ENCODE peak calls at places on chromosomes 7 and 10, in nine cellular contexts. One of them, this sample, is unnamed.

GRCh38 chr7:158023157-158023556 is 564.5 kb downstream of the PTPRN2 start:
- DNase-seq in DMS79 treated with DMSO at 0.1 percent for 48 hours: no peak
- DNase-seq in Kasumi-1: no peak
- DNase-seq in stimulated activated CD4-positive, alpha-beta T cell treated with anti-CD3 and anti-CD28 coated beads, Interleukin-2, amount 100 ng/mL, for 24 hours: no peak
- DNase-seq in lower leg skin: peak
- DNase-seq in T-cell: no peak
- DNase-seq in left cardiac atrium: no peak
- DNase-seq in AG09309: no peak
- DNase-seq in Caki2: no peak
- DNase-seq in this sample: no peak

GRCh38 chr7:44955733-44956132 is 23.1 kb downstream of the MYO1G start:
- DNase-seq in DMS79 treated with DMSO at 0.1 percent for 48 hours: no peak
- DNase-seq in Kasumi-1: no peak
- DNase-seq in stimulated activated CD4-positive, alpha-beta T cell treated with anti-CD3 and anti-CD28 coated beads, Interleukin-2, amount 100 ng/mL, for 24 hours: no peak
- DNase-seq in lower leg skin: peak
- DNase-seq in T-cell: no peak
- DNase-seq in left cardiac atrium: no peak
- DNase-seq in AG09309: no peak
- DNase-seq in Caki2: no peak
- DNase-seq in this sample: no peak

GRCh38 chr7:101362334-101363195 is at the start of gene COL26A1:
- DNase-seq in DMS79 treated with DMSO at 0.1 percent for 48 hours: peak
- DNase-seq in Kasumi-1: no peak
- DNase-seq in stimulated activated CD4-positive, alpha-beta T cell treated with anti-CD3 and anti-CD28 coated beads, Interleukin-2, amount 100 ng/mL, for 24 hours: peak
- DNase-seq in lower leg skin: no peak
- DNase-seq in T-cell: no peak
- DNase-seq in left cardiac atrium: peak
- DNase-seq in AG09309: no peak
- DNase-seq in Caki2: peak
- DNase-seq in this sample: no peak

GRCh38 chr7:151888079-151888673 is 11.3 kb upstream of the PRKAG2 start:
- DNase-seq in DMS79 treated with DMSO at 0.1 percent for 48 hours: no peak
- DNase-seq in Kasumi-1: no peak
- DNase-seq in stimulated activated CD4-positive, alpha-beta T cell treated with anti-CD3 and anti-CD28 coated beads, Interleukin-2, amount 100 ng/mL, for 24 hours: no peak
- DNase-seq in lower leg skin: peak
- DNase-seq in T-cell: no peak
- DNase-seq in left cardiac atrium: no peak
- DNase-seq in AG09309: no peak
- DNase-seq in Caki2: no peak
- DNase-seq in this sample: no peak

GRCh38 chr7:129886818-129887186 is 66.0 kb downstream of the UBE2H start:
- DNase-seq in DMS79 treated with DMSO at 0.1 percent for 48 hours: no peak
- DNase-seq in Kasumi-1: no peak
- DNase-seq in stimulated activated CD4-positive, alpha-beta T cell treated with anti-CD3 and anti-CD28 coated beads, Interleukin-2, amount 100 ng/mL, for 24 hours: no peak
- DNase-seq in lower leg skin: no peak
- DNase-seq in T-cell: no peak
- DNase-seq in left cardiac atrium: no peak
- DNase-seq in AG09309: no peak
- DNase-seq in Caki2: peak
- DNase-seq in this sample: no peak

GRCh38 chr7:147419001-147419400 is 1171.6 kb upstream of the C7orf33 start:
- DNase-seq in DMS79 treated with DMSO at 0.1 percent for 48 hours: no peak
- DNase-seq in Kasumi-1: no peak
- DNase-seq in stimulated activated CD4-positive, alpha-beta T cell treated with anti-CD3 and anti-CD28 coated beads, Interleukin-2, amount 100 ng/mL, for 24 hours: no peak
- DNase-seq in lower leg skin: no peak
- DNase-seq in T-cell: no peak
- DNase-seq in left cardiac atrium: no peak
- DNase-seq in AG09309: no peak
- DNase-seq in Caki2: no peak
- DNase-seq in this sample: no peak

GRCh38 chr10:125231813-125232475 is 71.6 kb upstream of the CTBP2 start:
- DNase-seq in DMS79 treated with DMSO at 0.1 percent for 48 hours: no peak
- DNase-seq in Kasumi-1: no peak
- DNase-seq in stimulated activated CD4-positive, alpha-beta T cell treated with anti-CD3 and anti-CD28 coated beads, Interleukin-2, amount 100 ng/mL, for 24 hours: no peak
- DNase-seq in lower leg skin: no peak
- DNase-seq in T-cell: no peak
- DNase-seq in left cardiac atrium: no peak
- DNase-seq in AG09309: no peak
- DNase-seq in Caki2: no peak
- DNase-seq in this sample: no peak

GRCh38 chr7:113810108-113810748 is 108.6 kb downstream of the PPP1R3A start:
- DNase-seq in DMS79 treated with DMSO at 0.1 percent for 48 hours: no peak
- DNase-seq in Kasumi-1: no peak
- DNase-seq in stimulated activated CD4-positive, alpha-beta T cell treated with anti-CD3 and anti-CD28 coated beads, Interleukin-2, amount 100 ng/mL, for 24 hours: no peak
- DNase-seq in lower leg skin: no peak
- DNase-seq in T-cell: no peak
- DNase-seq in left cardiac atrium: no peak
- DNase-seq in AG09309: no peak
- DNase-seq in Caki2: no peak
- DNase-seq in this sample: no peak

GRCh38 chr7:47514818-47515217 is 67.1 kb downstream of the TNS3 start:
- DNase-seq in DMS79 treated with DMSO at 0.1 percent for 48 hours: no peak
- DNase-seq in Kasumi-1: no peak
- DNase-seq in stimulated activated CD4-positive, alpha-beta T cell treated with anti-CD3 and anti-CD28 coated beads, Interleukin-2, amount 100 ng/mL, for 24 hours: no peak
- DNase-seq in lower leg skin: no peak
- DNase-seq in T-cell: no peak
- DNase-seq in left cardiac atrium: no peak
- DNase-seq in AG09309: no peak
- DNase-seq in Caki2: no peak
- DNase-seq in this sample: no peak

GRCh38 chr10:113434315-113434714 is 118.5 kb upstream of the HABP2 start:
- DNase-seq in DMS79 treated with DMSO at 0.1 percent for 48 hours: no peak
- DNase-seq in Kasumi-1: no peak
- DNase-seq in stimulated activated CD4-positive, alpha-beta T cell treated with anti-CD3 and anti-CD28 coated beads, Interleukin-2, amount 100 ng/mL, for 24 hours: no peak
- DNase-seq in lower leg skin: no peak
- DNase-seq in T-cell: no peak
- DNase-seq in left cardiac atrium: no peak
- DNase-seq in AG09309: no peak
- DNase-seq in Caki2: no peak
- DNase-seq in this sample: no peak

GRCh38 chr10:132167976-132168375 is 18.8 kb upstream of the DPYSL4 start:
- DNase-seq in DMS79 treated with DMSO at 0.1 percent for 48 hours: no peak
- DNase-seq in Kasumi-1: no peak
- DNase-seq in stimulated activated CD4-positive, alpha-beta T cell treated with anti-CD3 and anti-CD28 coated beads, Interleukin-2, amount 100 ng/mL, for 24 hours: no peak
- DNase-seq in lower leg skin: no peak
- DNase-seq in T-cell: no peak
- DNase-seq in left cardiac atrium: no peak
- DNase-seq in AG09309: no peak
- DNase-seq in Caki2: no peak
- DNase-seq in this sample: no peak

GRCh38 chr10:62582804-62583208 is 208.6 kb downstream of the ZNF365 start:
- DNase-seq in DMS79 treated with DMSO at 0.1 percent for 48 hours: no peak
- DNase-seq in Kasumi-1: no peak
- DNase-seq in stimulated activated CD4-positive, alpha-beta T cell treated with anti-CD3 and anti-CD28 coated beads, Interleukin-2, amount 100 ng/mL, for 24 hours: no peak
- DNase-seq in lower leg skin: peak
- DNase-seq in T-cell: no peak
- DNase-seq in left cardiac atrium: peak
- DNase-seq in AG09309: peak
- DNase-seq in Caki2: peak
- DNase-seq in this sample: peak

GRCh38 chr7:25429731-25430130 is 201.4 kb upstream of the NPVF start:
- DNase-seq in DMS79 treated with DMSO at 0.1 percent for 48 hours: no peak
- DNase-seq in Kasumi-1: no peak
- DNase-seq in stimulated activated CD4-positive, alpha-beta T cell treated with anti-CD3 and anti-CD28 coated beads, Interleukin-2, amount 100 ng/mL, for 24 hours: no peak
- DNase-seq in lower leg skin: no peak
- DNase-seq in T-cell: no peak
- DNase-seq in left cardiac atrium: no peak
- DNase-seq in AG09309: no peak
- DNase-seq in Caki2: no peak
- DNase-seq in this sample: no peak

GRCh38 chr7:16083931-16084330 is 337.4 kb downstream of the CRPPA start:
- DNase-seq in DMS79 treated with DMSO at 0.1 percent for 48 hours: no peak
- DNase-seq in Kasumi-1: no peak
- DNase-seq in stimulated activated CD4-positive, alpha-beta T cell treated with anti-CD3 and anti-CD28 coated beads, Interleukin-2, amount 100 ng/mL, for 24 hours: no peak
- DNase-seq in lower leg skin: no peak
- DNase-seq in T-cell: no peak
- DNase-seq in left cardiac atrium: no peak
- DNase-seq in AG09309: no peak
- DNase-seq in Caki2: peak
- DNase-seq in this sample: no peak

This sample was measured in BJ.